ENCODE peak calls at places on chromosomes 5 and 9, in seven cellular contexts. N, F, P, T, O, S and H are unnamed samples. For H3K9me3, the result is how much of the 10 kb centered on the place peaks cover.

GRCh38 chr9:33884856-33885701 is 68.1 kb downstream of the UBE2R2 start:
- DNase-seq in T (no peak), N (no peak), F (no peak), O (no peak), S (no peak), P (no peak), H (no peak)

GRCh38 chr5:136001531-136001930 is 27.3 kb upstream of the TGFBI start:
- DNase-seq in O (no peak), P (no peak), S (no peak), T (no peak), N (no peak), F (no peak), H (no peak)

GRCh38 chr9:125763373-125763772 is 16.2 kb downstream of the PBX3 start:
- DNase-seq in P (no peak), F (no peak), N (no peak), O (no peak), S (no peak), T (no peak), H (no peak)

GRCh38 chr9:27536168-27536567 is 6.6 kb upstream of the MOB3B start:
- DNase-seq in P (no peak), N (no peak), S (no peak), F (no peak), O (no peak), T (no peak), H (no peak)

GRCh38 chr9:117120061-117120460 is 294.8 kb downstream of the ASTN2 start:
- DNase-seq in P (no peak), S (no peak), F (no peak), T (no peak), N (no peak), O (no peak), H (no peak)

GRCh38 chr9:137828527-137829259 is 48.9 kb upstream of the CACNA1B start:
- DNase-seq in F (no peak), T (no peak), O (no peak), P (no peak), S (no peak), N (no peak), H (no peak)

GRCh38 chr9:6996061-6996854 is 238.5 kb downstream of the KDM4C start:
- DNase-seq in N (no peak), T (no peak), O (no peak), F (no peak), P (no peak), S (no peak), H (no peak)

GRCh38 chr5:78592735-78593386 is 55.7 kb downstream of the LHFPL2 start:
- DNase-seq in P (no peak), O (no peak), F (no peak), N (no peak), T (no peak), S (no peak), H (no peak)

GRCh38 chr5:160382361-160382760 is 11.9 kb upstream of the C1QTNF2 start:
- DNase-seq in N (no peak), F (no peak), T (no peak), O (no peak), P (no peak), S (no peak), H (no peak)

GRCh38 chr5:74767579-74767913 is 497 bp downstream of the NSA2 start:
- DNase-seq in N (no peak), P (no peak), T (no peak), F (no peak), O (no peak), S (no peak), H (peak)

GRCh38 chr5:36526537-36526936 is 79.9 kb upstream of the SLC1A3 start:
- DNase-seq in P (no peak), N (no peak), O (no peak), F (no peak), S (no peak), T (no peak), H (no peak)

GRCh38 chr5:115895821-115896220 is 54.1 kb downstream of the AP3S1 start:
- DNase-seq in N (no peak), O (no peak), S (no peak), T (no peak), F (no peak), P (no peak), H (no peak)

GRCh38 chr9:9747787-9748186 is 865.0 kb downstream of the PTPRD start:
- DNase-seq in N (no peak), T (no peak), P (no peak), O (no peak), S (no peak), F (no peak), H (no peak)

GRCh38 chr9:36100532-36100931 is 36.0 kb upstream of the GLIPR2 start:
- DNase-seq in S (no peak), O (no peak), N (no peak), F (no peak), P (no peak), T (no peak), H (no peak)

GRCh38 chr5:1449081-1449630 is 3.9 kb upstream of the SLC6A3 start:
- DNase-seq in N (no peak), P (no peak), F (no peak), S (no peak), T (no peak), O (no peak), H (no peak)

GRCh38 chr5:96790851-96791513 is 16.8 kb downstream of the ERAP1 start:
- DNase-seq in P (no peak), N (no peak), S (no peak), T (no peak), O (no peak), F (no peak), H (no peak)
- H3K27ac ChIP-seq in P (no peak), N (no peak), S (no peak), T (no peak), O (no peak), F (no peak), H (no peak)

DNA sequence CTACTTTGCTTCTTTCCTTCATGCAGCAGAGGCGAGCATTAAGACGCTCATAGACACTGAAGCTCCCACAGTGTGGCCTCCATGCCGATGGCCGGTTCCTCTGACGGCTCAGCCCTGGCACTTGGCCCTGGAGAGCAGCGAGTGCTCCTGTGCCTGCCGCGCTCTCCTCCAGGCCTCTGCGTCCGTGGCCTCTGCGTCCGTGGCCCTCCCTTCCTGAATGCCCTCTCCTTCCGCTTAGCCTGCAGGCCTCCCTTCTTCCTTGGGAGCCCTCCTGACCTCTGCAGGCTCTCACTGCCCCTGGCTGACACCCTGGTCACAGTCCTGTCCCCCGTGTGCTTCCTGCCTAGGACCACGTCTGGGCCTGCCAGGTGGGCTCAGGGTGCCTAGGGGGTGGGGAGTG is 92.8 kb downstream of the ZNF354C start:
- DNase-seq in O (no peak), N (peak), S (no peak), F (no peak), P (no peak), T (no peak), H (peak)
- H3K9me3 ChIP-seq in O (under half), N (under half), S (under half), F (under half), P (under half), T (under half), H (under half)

GRCh38 chr9:136137321-136138054 is 18.8 kb upstream of the TMEM250 start:
- DNase-seq in F (no peak), N (no peak), T (no peak), O (no peak), P (no peak), S (no peak), H (no peak)
- H3K27ac ChIP-seq in F (no peak), N (no peak), T (no peak), O (no peak), P (no peak), S (no peak), H (no peak)

GRCh38 chr5:179110528-179110927 is 50.4 kb downstream of the ZNF354C start:
- DNase-seq in F (no peak), T (no peak), O (no peak), S (no peak), P (no peak), N (no peak), H (no peak)
- H3K9me3 ChIP-seq in F (under half), T (under half), O (half or more), S (under half), P (half or more), N (under half), H (under half)